ENCODE peak calls at places on chromosomes 3 and 15, in seven cellular contexts. One of them, this sample, is unnamed.
A peak's percentile ranks its signal among the peaks of the same experiment; 100 is the strongest.

GRCh38 chr15:85788796-85789495 is 5.8 kb downstream of the KLHL25 start:
- DNase-seq in breast epithelium: peak; percentile 64
- DNase-seq in stimulated activated CD4-positive, alpha-beta T cell treated with anti-CD3 and anti-CD28 coated beads, Interleukin-12 subunit alpha, Interleukin-12 subunit beta, amount 100 ng/mL, for 4 hours: no peak
- DNase-seq in central memory CD4-positive, alpha-beta T cell: no peak
- DNase-seq in SHP77 treated with DMSO at 0.1 percent for 48 hours: no peak
- DNase-seq in activated gamma-delta T cell: no peak
- DNase-seq in GF-D8: no peak
- DNase-seq in this sample: no peak

GRCh38 chr3:119181765-119182164 is 8.4 kb downstream of the UPK1B start:
- DNase-seq in breast epithelium: no peak
- DNase-seq in stimulated activated CD4-positive, alpha-beta T cell treated with anti-CD3 and anti-CD28 coated beads, Interleukin-12 subunit alpha, Interleukin-12 subunit beta, amount 100 ng/mL, for 4 hours: no peak
- DNase-seq in central memory CD4-positive, alpha-beta T cell: no peak
- DNase-seq in SHP77 treated with DMSO at 0.1 percent for 48 hours: no peak
- DNase-seq in activated gamma-delta T cell: no peak
- DNase-seq in GF-D8: no peak
- DNase-seq in this sample: no peak

GRCh38 chr15:61421470-61421869 is 192.4 kb upstream of the RORA start:
- DNase-seq in breast epithelium: no peak
- DNase-seq in stimulated activated CD4-positive, alpha-beta T cell treated with anti-CD3 and anti-CD28 coated beads, Interleukin-12 subunit alpha, Interleukin-12 subunit beta, amount 100 ng/mL, for 4 hours: no peak
- DNase-seq in central memory CD4-positive, alpha-beta T cell: no peak
- DNase-seq in SHP77 treated with DMSO at 0.1 percent for 48 hours: no peak
- DNase-seq in activated gamma-delta T cell: no peak
- DNase-seq in GF-D8: no peak
- DNase-seq in this sample: no peak

GRCh38 chr3:160893207-160893606 is 137.2 kb downstream of the PPM1L start:
- DNase-seq in breast epithelium: no peak
- DNase-seq in stimulated activated CD4-positive, alpha-beta T cell treated with anti-CD3 and anti-CD28 coated beads, Interleukin-12 subunit alpha, Interleukin-12 subunit beta, amount 100 ng/mL, for 4 hours: no peak
- DNase-seq in central memory CD4-positive, alpha-beta T cell: no peak
- DNase-seq in SHP77 treated with DMSO at 0.1 percent for 48 hours: no peak
- DNase-seq in activated gamma-delta T cell: no peak
- DNase-seq in GF-D8: no peak
- DNase-seq in this sample: no peak

GRCh38 chr15:62421289-62421688 is 256.2 kb upstream of the C2CD4B start:
- DNase-seq in breast epithelium: no peak
- DNase-seq in stimulated activated CD4-positive, alpha-beta T cell treated with anti-CD3 and anti-CD28 coated beads, Interleukin-12 subunit alpha, Interleukin-12 subunit beta, amount 100 ng/mL, for 4 hours: no peak
- DNase-seq in central memory CD4-positive, alpha-beta T cell: no peak
- DNase-seq in SHP77 treated with DMSO at 0.1 percent for 48 hours: no peak
- DNase-seq in activated gamma-delta T cell: no peak
- DNase-seq in GF-D8: no peak
- DNase-seq in this sample: no peak

GRCh38 chr3:42778644-42779043 is 5.6 kb upstream of the CCDC13 start:
- DNase-seq in breast epithelium: no peak
- DNase-seq in stimulated activated CD4-positive, alpha-beta T cell treated with anti-CD3 and anti-CD28 coated beads, Interleukin-12 subunit alpha, Interleukin-12 subunit beta, amount 100 ng/mL, for 4 hours: no peak
- DNase-seq in central memory CD4-positive, alpha-beta T cell: no peak
- DNase-seq in SHP77 treated with DMSO at 0.1 percent for 48 hours: no peak
- DNase-seq in activated gamma-delta T cell: no peak
- DNase-seq in GF-D8: no peak
- DNase-seq in this sample: peak; percentile 73

GRCh38 chr15:96343529-96344072 is 13.1 kb downstream of the NR2F2 start:
- DNase-seq in breast epithelium: no peak
- DNase-seq in stimulated activated CD4-positive, alpha-beta T cell treated with anti-CD3 and anti-CD28 coated beads, Interleukin-12 subunit alpha, Interleukin-12 subunit beta, amount 100 ng/mL, for 4 hours: no peak
- DNase-seq in central memory CD4-positive, alpha-beta T cell: no peak
- DNase-seq in SHP77 treated with DMSO at 0.1 percent for 48 hours: no peak
- DNase-seq in activated gamma-delta T cell: no peak
- DNase-seq in GF-D8: no peak
- DNase-seq in this sample: no peak

GRCh38 chr3:148757238-148757930 is 59.7 kb downstream of the AGTR1 start:
- DNase-seq in breast epithelium: no peak
- DNase-seq in stimulated activated CD4-positive, alpha-beta T cell treated with anti-CD3 and anti-CD28 coated beads, Interleukin-12 subunit alpha, Interleukin-12 subunit beta, amount 100 ng/mL, for 4 hours: no peak
- DNase-seq in central memory CD4-positive, alpha-beta T cell: no peak
- DNase-seq in SHP77 treated with DMSO at 0.1 percent for 48 hours: no peak
- DNase-seq in activated gamma-delta T cell: no peak
- DNase-seq in GF-D8: peak; percentile 26
- DNase-seq in this sample: peak; percentile 16

GRCh38 chr3:133472242-133472641 is 72.4 kb downstream of the BFSP2 start:
- DNase-seq in breast epithelium: no peak
- DNase-seq in stimulated activated CD4-positive, alpha-beta T cell treated with anti-CD3 and anti-CD28 coated beads, Interleukin-12 subunit alpha, Interleukin-12 subunit beta, amount 100 ng/mL, for 4 hours: no peak
- DNase-seq in central memory CD4-positive, alpha-beta T cell: no peak
- DNase-seq in SHP77 treated with DMSO at 0.1 percent for 48 hours: peak; percentile 82
- DNase-seq in activated gamma-delta T cell: no peak
- DNase-seq in GF-D8: no peak
- DNase-seq in this sample: no peak

GRCh38 chr3:140092883-140093536 is 158.0 kb downstream of the CLSTN2 start:
- DNase-seq in breast epithelium: no peak
- DNase-seq in stimulated activated CD4-positive, alpha-beta T cell treated with anti-CD3 and anti-CD28 coated beads, Interleukin-12 subunit alpha, Interleukin-12 subunit beta, amount 100 ng/mL, for 4 hours: no peak
- DNase-seq in central memory CD4-positive, alpha-beta T cell: no peak
- DNase-seq in SHP77 treated with DMSO at 0.1 percent for 48 hours: no peak
- DNase-seq in activated gamma-delta T cell: no peak
- DNase-seq in GF-D8: no peak
- DNase-seq in this sample: no peak

GRCh38 chr3:127655641-127656040 is 17.1 kb upstream of the ABTB1 start:
- DNase-seq in breast epithelium: no peak
- DNase-seq in stimulated activated CD4-positive, alpha-beta T cell treated with anti-CD3 and anti-CD28 coated beads, Interleukin-12 subunit alpha, Interleukin-12 subunit beta, amount 100 ng/mL, for 4 hours: no peak
- DNase-seq in central memory CD4-positive, alpha-beta T cell: no peak
- DNase-seq in SHP77 treated with DMSO at 0.1 percent for 48 hours: no peak
- DNase-seq in activated gamma-delta T cell: no peak
- DNase-seq in GF-D8: no peak
- DNase-seq in this sample: no peak

GRCh38 chr3:176431986-176432385 is 765.3 kb downstream of the TBL1XR1 start:
- DNase-seq in breast epithelium: no peak
- DNase-seq in stimulated activated CD4-positive, alpha-beta T cell treated with anti-CD3 and anti-CD28 coated beads, Interleukin-12 subunit alpha, Interleukin-12 subunit beta, amount 100 ng/mL, for 4 hours: no peak
- DNase-seq in central memory CD4-positive, alpha-beta T cell: no peak
- DNase-seq in SHP77 treated with DMSO at 0.1 percent for 48 hours: no peak
- DNase-seq in activated gamma-delta T cell: no peak
- DNase-seq in GF-D8: no peak
- DNase-seq in this sample: no peak